ENCODE peak calls at places on chromosomes 16 and 17, in five cellular contexts. M, C, Q, T and G are unnamed samples.

GRCh38 chr16:56121156-56121500 is 70.2 kb upstream of the GNAO1 start:
- DNase-seq in M (no peak), C (no peak), Q (no peak), T (no peak), G (no peak)

GRCh38 chr16:89598199-89598598 is 15.2 kb upstream of the DPEP1 start:
- DNase-seq in M (no peak), C (peak), Q (peak), T (no peak), G (no peak)

GRCh38 chr17:79991924-79992656 is 43.6 kb downstream of the TBC1D16 start:
- DNase-seq in M (peak), C (peak), Q (peak), T (no peak), G (no peak)

GRCh38 chr16:78390070-78390469 is 290.6 kb downstream of the WWOX start:
- DNase-seq in M (no peak), C (no peak), Q (no peak), T (no peak), G (no peak)

GRCh38 chr17:81713556-81714411 is 1.7 kb downstream of the SLC25A10 start:
- DNase-seq in M (no peak), C (peak), Q (no peak), T (no peak), G (no peak)

GRCh38 chr17:5718751-5719150 is 134.4 kb upstream of the NLRP1 start:
- DNase-seq in M (no peak), C (no peak), Q (no peak), T (no peak), G (no peak)

GRCh38 chr16:75025766-75026165 is 26.9 kb downstream of the ZNRF1 start:
- DNase-seq in M (no peak), C (peak), Q (peak), T (no peak), G (no peak)

GRCh38 chr17:38620551-38621277 is 15.0 kb upstream of the SRCIN1 start:
- DNase-seq in M (no peak), C (no peak), Q (no peak), T (no peak), G (no peak)

GRCh38 chr17:45785373-45786193 is 1.5 kb downstream of the CRHR1 start:
- DNase-seq in M (no peak), C (no peak), Q (no peak), T (no peak), G (no peak)

GRCh38 chr16:65278874-65279273 is 157.0 kb upstream of the CDH11 start:
- DNase-seq in M (no peak), C (no peak), Q (no peak), T (no peak), G (no peak)

GRCh38 chr16:86791287-86792074 is 213.1 kb downstream of the FOXL1 start:
- DNase-seq in M (no peak), C (peak), Q (no peak), T (no peak), G (no peak)

GRCh38 chr17:78205124-78205775 is 8.8 kb upstream of the BIRC5 start:
- DNase-seq in M (no peak), C (no peak), Q (no peak), T (no peak), G (no peak)

GRCh38 chr17:78204387-78205123 is 9.5 kb upstream of the BIRC5 start:
- DNase-seq in M (no peak), C (no peak), Q (no peak), T (no peak), G (no peak)

GRCh38 chr17:78202666-78203065 is 11.4 kb upstream of the BIRC5 start:
- DNase-seq in M (no peak), C (no peak), Q (no peak), T (no peak), G (no peak)

GRCh38 chr17:78208486-78208885 is 5.6 kb upstream of the BIRC5 start:
- DNase-seq in M (no peak), C (no peak), Q (no peak), T (no peak), G (no peak)

DNA sequence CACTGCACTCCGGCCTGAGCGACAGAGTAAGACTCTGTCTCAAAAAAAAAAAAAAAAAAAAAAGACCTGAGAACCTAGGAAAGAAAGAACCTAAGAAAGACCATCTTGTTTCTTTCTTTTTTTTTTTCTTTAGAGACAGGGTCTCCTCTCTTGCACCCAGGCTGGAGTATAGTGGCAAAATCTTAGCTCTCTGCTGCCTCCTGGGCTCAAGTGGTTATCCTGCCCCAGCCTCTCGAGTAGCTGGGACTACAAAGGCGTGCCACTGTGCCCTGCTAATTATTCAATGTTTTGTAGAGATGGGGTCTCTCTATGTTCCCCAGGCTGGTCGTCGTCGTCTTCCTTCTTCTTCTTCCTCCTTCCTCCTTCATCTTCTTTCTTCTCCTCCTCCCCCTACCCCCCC is 7.8 kb upstream of the BIRC5 start:
- DNase-seq in M (no peak), C (no peak), Q (no peak), T (no peak), G (no peak)
- TF ChIP-seq CTCF in M (no peak), C (no peak), Q (no peak), T (no peak), G (peak)

DNA sequence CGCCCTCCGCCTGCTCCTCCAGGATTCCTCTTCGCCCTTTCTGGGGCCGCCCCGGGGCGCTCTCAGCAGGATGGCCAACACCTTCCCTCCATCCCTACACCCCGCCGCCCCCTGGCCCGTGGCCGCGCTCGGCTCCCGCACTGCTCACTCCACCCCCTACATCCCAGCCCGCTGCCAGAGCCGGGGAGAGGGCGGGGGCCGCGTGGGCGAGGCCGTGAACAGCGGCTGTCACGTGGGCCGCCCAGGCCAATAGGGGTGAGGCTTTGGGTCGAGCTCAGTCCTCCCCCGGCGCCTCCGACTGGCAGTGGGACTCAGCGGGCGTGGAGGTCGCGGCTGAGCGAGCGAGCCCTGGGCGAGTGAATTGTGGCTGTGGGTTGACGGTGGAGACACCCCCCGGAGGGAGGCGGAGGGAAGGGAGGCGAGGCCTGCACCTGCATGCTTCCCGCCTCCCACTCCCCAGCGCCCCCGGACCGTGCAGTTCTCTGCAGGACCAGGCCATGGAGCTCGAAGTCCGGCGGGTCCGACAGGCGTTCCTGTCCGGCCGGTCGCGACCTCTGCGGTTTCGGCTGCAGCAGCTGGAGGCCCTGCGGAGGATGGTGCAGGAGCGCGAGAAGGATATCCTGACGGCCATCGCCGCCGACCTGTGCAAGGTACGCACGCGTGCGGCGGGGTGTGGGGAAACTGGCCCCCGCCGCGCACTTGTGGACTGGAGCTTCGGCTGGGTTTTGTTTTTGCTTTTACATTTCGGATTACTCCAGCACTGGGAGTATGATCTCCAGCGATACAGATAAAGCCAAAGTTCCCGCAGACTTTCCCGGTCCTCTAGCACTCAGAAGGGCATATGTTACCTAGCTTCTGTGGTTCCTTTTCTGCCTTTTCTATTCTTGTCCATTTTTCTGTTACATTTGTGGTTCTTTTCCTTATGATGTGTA is at the start of gene ALDH3A2:
- DNase-seq in M (peak), C (peak), Q (peak), T (peak), G (peak)
- H3K4me3 ChIP-seq in M (peak), C (peak), Q (peak), T (peak), G (peak)

GRCh38 chr16:84350611-84351400 is 17.5 kb upstream of the ATP2C2 start:
- DNase-seq in M (no peak), C (no peak), Q (no peak), T (no peak), G (no peak)
- TF ChIP-seq CTCF in M (no peak), C (no peak), Q (no peak), T (no peak), G (no peak)

DNA sequence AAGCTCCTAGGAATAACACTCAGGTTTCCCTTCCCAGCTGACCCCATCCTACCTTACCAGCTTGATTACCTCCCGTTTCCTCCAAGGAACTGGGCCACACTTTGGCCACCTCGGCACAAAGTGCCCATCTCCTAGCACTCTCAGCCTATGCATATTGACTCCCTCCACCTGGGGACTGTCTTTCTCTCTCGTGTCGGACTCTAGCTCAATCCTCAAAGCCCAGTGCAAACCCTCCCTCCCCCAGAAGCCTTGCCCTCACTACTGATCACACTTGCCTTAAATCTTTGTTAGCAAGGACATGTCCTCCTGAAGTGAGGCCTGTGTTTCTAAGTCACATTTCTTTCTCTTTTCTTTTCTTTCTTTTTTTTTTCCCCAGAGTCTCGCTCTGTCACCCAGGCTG is 2.6 kb upstream of the RAB26 start:
- DNase-seq in M (no peak), C (no peak), Q (no peak), T (no peak), G (no peak)
- H3K4me3 ChIP-seq in M (no peak), C (no peak), Q (no peak), T (no peak), G (no peak)

GRCh38 chr16:1338119-1338730 is 4.8 kb downstream of the BAIAP3 start:
- DNase-seq in M (no peak), C (no peak), Q (no peak), T (no peak), G (peak)
- TF ChIP-seq CTCF in M (peak), C (peak), Q (peak), T (no peak), G (peak)

DNA sequence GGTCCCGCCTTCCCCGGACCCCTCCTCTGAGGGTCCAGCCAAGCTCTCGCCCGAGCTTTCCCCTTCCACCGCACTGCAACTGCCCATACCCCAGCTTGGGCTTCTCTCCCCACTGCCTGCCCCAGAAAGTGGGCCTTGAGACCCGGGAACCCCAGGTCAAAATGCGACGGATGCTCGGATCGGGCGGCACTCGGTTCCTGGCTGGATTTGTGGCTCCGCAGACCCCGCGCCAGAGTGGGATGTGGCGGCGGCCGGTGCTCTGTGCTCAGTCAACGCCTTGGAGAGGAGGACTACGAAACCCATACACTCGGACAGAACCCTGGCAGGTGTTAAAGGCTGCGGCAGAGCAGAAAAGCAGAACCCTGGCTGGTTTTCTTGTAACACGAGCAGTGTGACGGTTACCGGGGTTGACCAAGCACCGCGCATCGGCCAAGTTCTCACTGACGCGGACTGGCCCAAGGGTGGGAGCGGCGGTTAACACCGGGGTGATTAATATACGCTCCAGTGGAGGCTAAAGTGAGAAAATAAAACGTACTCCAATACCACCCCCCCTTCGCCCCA is 885 bp upstream of the SLFN13 start:
- DNase-seq in M (peak), C (peak), Q (no peak), T (no peak), G (no peak)
- H3K4me3 ChIP-seq in M (peak), C (no peak), Q (no peak), T (no peak), G (no peak)

GRCh38 chr16:35559911-35560636 is 2100.7 kb downstream of the TP53TG3F start:
- DNase-seq in M (no peak), C (no peak), Q (no peak), T (no peak), G (no peak)
- TF ChIP-seq CTCF in M (peak), C (no peak), Q (no peak), T (no peak), G (no peak)

GRCh38 chr17:60579090-60579489 is 20.9 kb upstream of the PPM1D start:
- DNase-seq in M (no peak), C (peak), Q (peak), T (no peak), G (no peak)

GRCh38 chr17:60573139-60573975 is 26.6 kb upstream of the PPM1D start:
- DNase-seq in M (no peak), C (peak), Q (peak), T (no peak), G (no peak)

GRCh38 chr17:60579551-60579950 is 20.4 kb upstream of the PPM1D start:
- DNase-seq in M (no peak), C (no peak), Q (no peak), T (no peak), G (no peak)

GRCh38 chr17:60583008-60583407 is 17.0 kb upstream of the PPM1D start:
- DNase-seq in M (no peak), C (no peak), Q (no peak), T (no peak), G (no peak)

DNA sequence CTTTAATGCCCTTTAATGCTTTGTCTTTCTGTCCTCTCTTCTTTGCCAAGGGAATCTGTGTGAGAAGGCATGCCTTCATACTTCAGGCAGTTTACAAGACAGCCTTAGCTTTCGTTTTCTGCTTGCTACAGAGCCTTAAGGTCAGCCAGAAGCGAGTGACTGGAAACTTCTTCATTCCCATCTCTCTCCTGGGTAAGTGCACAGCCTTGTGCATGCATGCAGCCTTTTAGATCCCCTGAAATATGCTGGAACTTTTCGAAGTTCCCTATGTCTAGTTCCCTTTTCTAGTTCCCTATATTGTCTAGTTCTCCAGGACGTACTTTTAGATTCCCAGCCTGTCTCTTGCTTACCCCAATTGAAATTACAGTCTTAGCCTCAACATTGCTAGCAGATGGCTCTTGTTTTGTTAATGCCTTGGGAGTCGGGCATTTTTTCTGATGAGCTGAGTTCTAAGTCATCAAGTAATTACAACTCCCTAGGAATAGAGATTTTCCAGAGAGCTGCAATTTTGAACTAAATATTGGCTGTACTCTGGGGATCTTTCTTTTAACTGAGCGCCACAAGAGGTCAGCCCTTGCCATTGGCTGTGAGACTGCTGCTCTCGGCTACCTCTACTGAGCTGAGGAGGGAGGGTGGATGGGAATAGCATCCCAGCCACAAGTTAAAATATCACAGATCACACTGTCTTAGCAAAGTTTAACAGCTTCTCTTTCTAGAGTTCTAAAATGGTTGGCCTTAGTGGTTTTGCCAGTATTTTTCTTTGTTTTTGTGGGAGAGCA is 22.7 kb upstream of the PPM1D start:
- DNase-seq in M (no peak), C (peak), Q (peak), T (no peak), G (no peak)
- H3K4me3 ChIP-seq in M (peak), C (peak), Q (peak), T (peak), G (no peak)

GRCh38 chr17:7177954-7178477 is 1.2 kb downstream of the ASGR1 start:
- DNase-seq in M (no peak), C (peak), Q (peak), T (no peak), G (peak)

GRCh38 chr17:7176870-7177209 is 2.3 kb downstream of the ASGR1 start:
- DNase-seq in M (no peak), C (peak), Q (no peak), T (no peak), G (no peak)

GRCh38 chr17:7176107-7176851 is 2.9 kb downstream of the ASGR1 start:
- DNase-seq in M (no peak), C (no peak), Q (no peak), T (no peak), G (no peak)

GRCh38 chr17:7178973-7179316 is 225 bp downstream of the ASGR1 start:
- DNase-seq in M (no peak), C (no peak), Q (no peak), T (no peak), G (no peak)

DNA sequence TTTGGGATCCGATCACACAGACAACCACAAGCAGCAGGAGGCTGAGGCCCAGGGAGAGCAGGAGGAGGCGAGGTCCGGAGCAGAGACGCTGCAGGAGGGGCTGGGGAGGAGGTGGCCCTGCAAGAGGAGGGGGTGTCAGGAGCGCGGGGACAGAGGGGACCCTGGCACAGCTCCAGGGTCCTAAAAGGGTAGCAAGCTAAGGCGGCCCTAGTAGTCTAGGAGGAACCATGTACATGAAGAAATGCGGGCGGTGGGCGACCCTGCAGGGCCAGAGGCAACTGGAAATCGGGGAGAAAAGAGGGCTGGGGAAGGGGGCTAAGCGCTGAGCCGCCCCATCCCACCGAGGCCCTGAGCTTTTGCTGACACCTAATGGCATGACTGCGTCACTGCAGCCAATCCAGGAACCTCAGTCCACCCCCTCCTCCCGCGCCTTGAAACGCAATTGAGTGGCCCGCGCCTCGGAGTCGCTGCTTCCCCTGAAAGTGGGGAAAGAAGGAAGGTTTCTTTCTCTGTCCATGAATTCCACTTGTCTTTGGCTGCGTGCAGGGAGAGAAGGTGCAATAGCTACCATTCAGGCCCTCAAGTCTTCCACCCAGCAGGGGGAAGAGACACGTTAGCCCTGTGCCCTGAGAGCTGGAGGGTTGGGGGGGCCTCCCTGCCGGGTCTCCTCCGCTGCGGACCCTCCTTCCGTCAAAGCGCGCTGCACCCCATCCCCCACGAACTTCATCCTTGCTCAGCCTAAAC is 1.8 kb downstream of the ASGR1 start:
- DNase-seq in M (no peak), C (peak), Q (peak), T (peak), G (peak)
- TF ChIP-seq CTCF in M (peak), C (peak), Q (peak), T (peak), G (peak)